ENCODE peak calls at places on chromosome 16, in eight cellular contexts. G is body of pancreas; R is heart right ventricle; D is pancreas; F is A549; P is PC-9; N is CD8-positive, alpha-beta memory T cell; I is stomach. A is an unnamed sample.

GRCh38 chr16:55418586-55418985 is 60.4 kb upstream of the MMP2 start:
- DNase-seq in F (no peak), D (no peak), N (no peak), R (no peak), P (no peak), G (no peak), I (no peak), A (no peak)

GRCh38 chr16:3659200-3659599 is 4.7 kb downstream of the DNASE1 start:
- DNase-seq in G (no peak), F (no peak), D (no peak), I (no peak), N (no peak), P (no peak), R (no peak), A (no peak)

GRCh38 chr16:49932943-49933342 is 77.0 kb upstream of the ZNF423 start:
- DNase-seq in R (peak), P (no peak), N (no peak), G (no peak), D (no peak), F (no peak), I (no peak), A (no peak)

GRCh38 chr16:2939968-2940367 is 24.1 kb upstream of the KREMEN2 start:
- DNase-seq in P (no peak), I (no peak), R (no peak), F (no peak), N (no peak), D (no peak), G (no peak), A (no peak)

GRCh38 chr16:66427036-66427446 is at the start of gene BEAN1:
- DNase-seq in G (no peak), P (peak), F (no peak), I (no peak), D (peak), N (no peak), R (no peak), A (no peak)

GRCh38 chr16:4272114-4272954 is 489 bp downstream of the TFAP4 start:
- DNase-seq in F (peak), G (peak), P (peak), R (peak), I (peak), D (no peak), N (peak), A (peak)

GRCh38 chr16:70250748-70251650 is 741 bp downstream of the EXOSC6 start:
- DNase-seq in R (no peak), N (no peak), D (peak), P (peak), G (peak), I (peak), F (peak), A (peak)

GRCh38 chr16:30144917-30145316 is 21.9 kb upstream of the MAPK3 start:
- DNase-seq in G (no peak), P (no peak), I (no peak), F (no peak), D (no peak), R (no peak), N (no peak), A (no peak)

GRCh38 chr16:65375651-65376050 is 253.8 kb upstream of the CDH11 start:
- DNase-seq in D (no peak), P (no peak), R (no peak), N (no peak), I (no peak), G (no peak), F (no peak), A (no peak)

GRCh38 chr16:28264656-28265055 is 27.7 kb upstream of the SBK1 start:
- DNase-seq in F (peak), I (peak), D (no peak), R (no peak), P (peak), N (no peak), G (peak), A (no peak)

GRCh38 chr16:27455700-27456099 is 53.7 kb downstream of the IL21R start:
- DNase-seq in I (no peak), P (no peak), G (no peak), F (no peak), D (no peak), N (no peak), R (no peak), A (no peak)

GRCh38 chr16:68640972-68641371 is 4.1 kb upstream of the CDH3 start:
- DNase-seq in I (peak), D (no peak), P (peak), G (no peak), R (no peak), N (no peak), F (peak), A (no peak)

GRCh38 chr16:67394271-67395104 is 1.2 kb upstream of the TPPP3 start:
- DNase-seq in P (no peak), R (no peak), F (no peak), N (no peak), G (no peak), D (no peak), I (no peak), A (no peak)

GRCh38 chr16:27676807-27677206 is 126.9 kb downstream of the KATNIP start:
- DNase-seq in N (no peak), R (no peak), D (no peak), F (no peak), G (no peak), I (no peak), P (no peak), A (no peak)

GRCh38 chr16:83762141-83763024 is 45.4 kb upstream of the HSBP1 start:
- DNase-seq in P (no peak), G (no peak), R (no peak), D (no peak), F (no peak), I (no peak), N (no peak), A (no peak)

GRCh38 chr16:83040174-83040573 is 413.4 kb downstream of the CDH13 start:
- DNase-seq in R (no peak), P (no peak), N (no peak), G (no peak), F (no peak), I (no peak), D (no peak), A (no peak)

GRCh38 chr16:50261707-50262235 is 4.6 kb upstream of the ADCY7 start:
- DNase-seq in G (no peak), P (no peak), D (no peak), R (no peak), F (peak), N (no peak), I (peak), A (peak)

DNA sequence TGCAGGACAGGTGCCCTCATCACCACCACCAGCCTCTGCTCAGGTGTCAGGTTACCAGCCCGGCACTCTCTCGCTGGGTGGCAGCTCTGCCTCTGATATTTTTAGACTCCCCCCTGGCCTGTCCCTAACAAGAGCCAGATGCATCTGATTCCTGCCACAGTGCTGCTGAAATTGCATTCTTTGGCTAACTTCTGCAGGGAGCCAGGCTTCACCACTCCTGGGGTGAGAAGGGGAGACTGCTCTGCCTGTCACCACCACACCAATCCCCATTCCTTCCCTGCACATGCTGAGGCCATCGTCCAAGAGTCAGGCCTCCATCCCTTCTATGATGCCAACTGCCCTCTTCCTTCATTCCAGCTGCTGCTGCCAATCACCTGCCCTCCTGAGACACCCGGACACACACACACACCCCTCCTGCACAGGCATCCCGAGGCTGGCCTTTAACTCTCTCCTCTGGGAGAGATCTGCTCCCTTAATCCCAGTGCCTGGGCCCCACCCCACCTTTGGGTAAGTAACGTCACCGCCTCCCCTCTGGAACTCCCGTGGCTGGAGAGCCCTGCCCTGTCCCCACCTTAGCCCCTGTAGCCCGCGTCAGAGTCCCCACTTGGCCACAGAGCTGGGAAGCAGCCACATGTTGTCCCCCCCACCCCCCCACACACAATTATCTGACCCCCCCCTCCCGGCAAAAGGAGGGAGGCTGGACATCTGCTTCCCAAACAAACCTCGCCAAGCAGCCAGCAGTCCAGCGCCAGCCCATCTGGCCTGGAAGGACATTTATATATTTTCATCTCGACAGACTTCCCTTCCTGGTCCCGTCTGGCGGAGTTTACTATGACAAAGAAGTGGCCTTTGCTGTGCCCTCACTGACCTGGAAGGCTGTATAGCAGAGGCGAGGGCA is 2.8 kb downstream of the EMP2 start:
- DNase-seq in F (no peak), D (peak), P (peak), R (peak), G (peak), I (no peak), N (no peak), A (no peak)
- H3K4me3 ChIP-seq in F (no peak), D (no peak), P (no peak), R (peak), G (no peak), I (peak), N (no peak), A (no peak)

DNA sequence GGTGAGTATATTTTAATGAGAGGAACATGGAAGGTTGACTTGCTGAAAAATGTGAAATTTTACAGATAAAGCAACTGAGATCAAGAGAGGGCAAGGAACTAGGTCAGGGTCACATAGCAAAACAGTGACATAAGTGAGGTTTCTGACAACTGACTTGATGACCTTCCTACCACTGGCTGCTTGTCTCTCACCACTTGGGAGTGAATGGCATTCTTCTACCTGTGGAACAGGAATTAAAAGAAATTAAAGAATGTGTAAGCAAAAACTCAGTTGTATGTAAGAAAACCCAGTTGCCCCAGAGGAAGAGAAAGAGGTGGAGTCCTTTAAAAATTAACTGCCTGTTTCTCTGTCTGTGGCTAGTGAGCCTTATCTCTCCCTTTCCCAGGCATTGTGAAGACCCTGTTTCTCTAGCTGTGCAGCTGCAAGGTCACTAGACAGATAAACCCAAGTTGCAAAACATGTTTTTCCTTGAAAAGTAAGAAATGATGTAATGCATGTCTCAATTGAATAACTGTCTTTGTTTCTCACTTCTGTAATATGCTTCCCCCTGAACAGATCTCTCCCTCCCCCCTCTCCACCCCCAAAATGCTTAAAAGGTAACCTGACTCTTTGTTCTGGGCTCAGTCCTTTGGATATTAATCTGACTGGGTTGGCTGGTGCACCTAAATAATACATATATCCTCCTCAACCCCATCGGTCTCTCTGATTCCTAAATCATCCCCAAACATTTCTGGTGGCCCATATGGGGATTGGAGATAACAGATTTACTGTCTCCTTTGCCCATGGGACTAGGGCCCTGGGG is 23.4 kb downstream of the ACSM1 start:
- DNase-seq in D (no peak), P (peak), N (no peak), R (no peak), I (no peak), F (no peak), G (no peak), A (no peak)
- H3K27ac ChIP-seq in D (peak), P (no peak), N (peak), R (peak), I (no peak), F (no peak), G (peak), A (no peak)

GRCh38 chr16:23301251-23302044 is 654 bp upstream of the SCNN1B start:
- DNase-seq in P (no peak), G (no peak), F (no peak), D (no peak), N (no peak), I (no peak), R (no peak), A (no peak)
- H3K4me3 ChIP-seq in P (peak), G (no peak), F (peak), D (peak), N (no peak), I (peak), R (peak), A (no peak)

DNA sequence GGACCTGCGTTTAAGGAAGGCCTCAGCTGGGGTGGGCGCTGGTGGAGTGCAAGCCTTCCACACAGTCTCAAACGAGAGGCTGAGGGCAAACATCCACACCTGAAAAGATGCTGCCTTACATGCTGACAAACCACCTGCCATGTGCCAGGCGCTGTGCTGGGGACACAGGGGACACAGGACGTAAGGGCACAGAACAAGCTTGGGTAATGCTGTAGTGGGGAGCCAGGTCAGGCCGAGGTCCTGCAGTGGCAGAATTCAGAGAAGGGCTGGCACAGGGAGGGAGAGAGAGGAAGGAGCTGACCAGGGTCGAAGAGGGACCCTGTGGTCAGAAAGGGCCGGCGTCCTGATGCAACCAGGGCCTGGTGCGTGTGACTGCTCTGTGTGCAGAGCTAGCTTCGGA is 18.5 kb downstream of the TELO2 start:
- DNase-seq in G (no peak), F (no peak), R (no peak), I (no peak), N (no peak), P (no peak), D (no peak), A (no peak)
- H3K27ac ChIP-seq in G (no peak), F (no peak), R (no peak), I (no peak), N (no peak), P (no peak), D (no peak), A (no peak)

GRCh38 chr16:15952265-15952711 is 2.9 kb downstream of the ABCC1 start:
- DNase-seq in I (no peak), N (no peak), F (no peak), R (peak), D (no peak), G (no peak), P (no peak), A (no peak)
- H3K4me3 ChIP-seq in I (peak), N (no peak), F (peak), R (no peak), D (no peak), G (no peak), P (peak), A (no peak)